ENCODE peak calls at places on chromosomes 7 and 10, in four cellular contexts. L, E, C and H are unnamed samples.

GRCh38 chr10:74977913-74978847 is 133.3 kb upstream of the SAMD8 start:
- DNase-seq in E (no peak), C (no peak), L (no peak), H (no peak)

GRCh38 chr10:29033311-29033940 is 255.4 kb upstream of the LYZL1 start:
- DNase-seq in L (no peak), E (no peak), C (no peak), H (no peak)

GRCh38 chr10:35379226-35380137 is 43.2 kb downstream of the CCNY start:
- DNase-seq in L (peak), E (no peak), C (no peak), H (no peak)

GRCh38 chr7:1378610-1379180 is 80.6 kb downstream of the MICALL2 start:
- DNase-seq in C (no peak), L (no peak), E (no peak), H (no peak)

GRCh38 chr7:46486264-46487206 is 565.5 kb upstream of the IGFBP3 start:
- DNase-seq in E (peak), C (no peak), L (no peak), H (no peak)

GRCh38 chr10:93591065-93591808 is 9.8 kb downstream of the RBP4 start:
- DNase-seq in E (no peak), L (no peak), C (no peak), H (no peak)

GRCh38 chr7:134515569-134516468 is 11.5 kb upstream of the AKR1B10 start:
- DNase-seq in E (peak), L (no peak), C (no peak), H (no peak)

GRCh38 chr7:128053023-128053422 is 21.8 kb upstream of the LRRC4 start:
- DNase-seq in C (no peak), E (no peak), L (peak), H (no peak)